ENCODE peak calls at places on chromosome X, in four cellular contexts. One of them, this sample, is unnamed.

GRCh38 chrX:93322110-93322509 is 351.3 kb downstream of the NAP1L3 start:
- DNase-seq in H1: no peak
- DNase-seq in HepG2: no peak
- DNase-seq in GM12878: no peak
- DNase-seq in this sample: no peak

GRCh38 chrX:68834371-68835103 is 5.7 kb downstream of the EFNB1 start:
- DNase-seq in GM12878: no peak
- DNase-seq in H1: no peak
- DNase-seq in HepG2: no peak
- DNase-seq in this sample: no peak

GRCh38 chrX:15576019-15576418 is 24.7 kb downstream of the ACE2 start:
- DNase-seq in H1: no peak
- DNase-seq in GM12878: no peak
- DNase-seq in HepG2: no peak
- DNase-seq in this sample: no peak

GRCh38 chrX:49096419-49096818 is 16.7 kb upstream of the WDR45 start:
- DNase-seq in HepG2: no peak
- DNase-seq in H1: no peak
- DNase-seq in GM12878: no peak
- DNase-seq in this sample: no peak

GRCh38 chrX:152155766-152156310 is 17.5 kb upstream of the MAGEA10 start:
- DNase-seq in H1: no peak
- DNase-seq in HepG2: no peak
- DNase-seq in GM12878: no peak
- DNase-seq in this sample: no peak

GRCh38 chrX:40169193-40170086 is 71.7 kb upstream of the BCOR start:
- DNase-seq in HepG2: peak
- DNase-seq in GM12878: no peak
- DNase-seq in H1: peak
- DNase-seq in this sample: peak

GRCh38 chrX:37754518-37754917 is 25.3 kb upstream of the CYBB start:
- DNase-seq in H1: no peak
- DNase-seq in GM12878: no peak
- DNase-seq in HepG2: no peak
- DNase-seq in this sample: no peak

GRCh38 chrX:72666451-72666850 is 47.7 kb downstream of the PHKA1 start:
- DNase-seq in GM12878: no peak
- DNase-seq in HepG2: no peak
- DNase-seq in H1: no peak
- DNase-seq in this sample: no peak

GRCh38 chrX:45347877-45348675 is 147.4 kb upstream of the DIPK2B start:
- DNase-seq in H1: no peak
- DNase-seq in GM12878: no peak
- DNase-seq in HepG2: no peak
- DNase-seq in this sample: no peak

GRCh38 chrX:148417934-148418333 is 82.5 kb upstream of the AFF2 start:
- DNase-seq in H1: no peak
- DNase-seq in HepG2: no peak
- DNase-seq in GM12878: no peak
- DNase-seq in this sample: no peak

DNA sequence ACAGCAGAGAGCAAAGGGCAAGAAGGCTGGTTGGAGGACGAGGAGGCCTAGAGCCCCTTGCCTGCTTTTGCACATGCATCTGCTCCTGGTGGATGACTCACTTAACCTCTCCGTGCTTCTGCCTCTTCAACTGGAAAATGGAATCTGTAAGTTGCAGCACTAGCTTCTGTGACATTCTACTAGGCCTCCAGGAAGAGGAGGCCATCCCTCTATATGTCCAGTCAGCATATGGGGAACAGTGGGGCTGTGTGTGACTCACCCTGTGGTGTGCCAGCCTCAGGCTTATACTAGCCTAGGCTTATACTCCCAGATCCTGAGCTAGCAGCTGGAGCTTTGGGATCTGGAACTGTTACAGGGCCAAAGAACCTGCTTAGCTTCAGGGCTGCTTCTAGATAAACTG is 36.0 kb downstream of the RTL9 start:
- DNase-seq in HepG2: no peak
- DNase-seq in H1: no peak
- DNase-seq in GM12878: no peak
- DNase-seq in this sample: no peak
- TF ChIP-seq SUZ12 in HepG2: no peak
- TF ChIP-seq SUZ12 in H1: no peak
- TF ChIP-seq SUZ12 in GM12878: no peak
- TF ChIP-seq SUZ12 in this sample: no peak

GRCh38 chrX:47941423-47941822 is 62.4 kb downstream of the ZNF182 start:
- DNase-seq in GM12878: no peak
- DNase-seq in H1: no peak
- DNase-seq in HepG2: no peak
- DNase-seq in this sample: no peak
- H3K4me3 ChIP-seq in GM12878: no peak
- H3K4me3 ChIP-seq in H1: no peak
- H3K4me3 ChIP-seq in HepG2: no peak
- H3K4me3 ChIP-seq in this sample: no peak

GRCh38 chrX:102516314-102516936 is at the start of gene TMSB15A:
- DNase-seq in GM12878: no peak
- DNase-seq in H1: no peak
- DNase-seq in HepG2: no peak
- DNase-seq in this sample: peak

GRCh38 chrX:102514536-102514935 is 2.0 kb downstream of the TMSB15A start:
- DNase-seq in HepG2: no peak
- DNase-seq in GM12878: no peak
- DNase-seq in H1: no peak
- DNase-seq in this sample: no peak

GRCh38 chrX:102517331-102517730 is 792 bp upstream of the TMSB15A start:
- DNase-seq in HepG2: no peak
- DNase-seq in GM12878: no peak
- DNase-seq in H1: no peak
- DNase-seq in this sample: no peak
- TF ChIP-seq SUZ12 in HepG2: no peak
- TF ChIP-seq SUZ12 in GM12878: no peak
- TF ChIP-seq SUZ12 in H1: no peak
- TF ChIP-seq SUZ12 in this sample: no peak

DNA sequence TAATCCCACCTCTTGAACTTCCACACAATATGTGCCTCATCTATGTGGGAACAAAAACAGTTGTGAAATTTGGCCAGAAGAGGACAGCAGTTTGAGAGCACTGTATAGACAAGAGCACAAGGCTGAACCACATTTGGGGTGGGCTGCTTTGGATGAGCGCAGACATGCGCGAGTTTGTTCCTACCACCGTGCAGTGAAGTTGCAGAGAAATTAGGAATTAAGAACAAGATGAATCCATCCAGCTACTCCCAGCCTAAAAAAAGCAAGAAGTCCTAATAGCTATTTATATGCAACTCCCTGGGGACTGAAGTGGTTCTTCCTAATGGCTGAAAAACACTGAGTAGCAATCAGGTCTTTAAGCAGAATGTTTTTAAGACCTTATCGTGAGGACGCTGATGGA is 1.0 kb downstream of the GAB3 start:
- DNase-seq in HepG2: no peak
- DNase-seq in GM12878: no peak
- DNase-seq in H1: no peak
- DNase-seq in this sample: no peak
- H3K4me3 ChIP-seq in HepG2: no peak
- H3K4me3 ChIP-seq in GM12878: peak
- H3K4me3 ChIP-seq in H1: no peak
- H3K4me3 ChIP-seq in this sample: no peak

GRCh38 chrX:116417214-116417613 is 19.2 kb upstream of the SLC6A14 start:
- DNase-seq in H1: no peak
- DNase-seq in GM12878: no peak
- DNase-seq in HepG2: no peak
- DNase-seq in this sample: no peak
- TF ChIP-seq SUZ12 in H1: no peak
- TF ChIP-seq SUZ12 in GM12878: no peak
- TF ChIP-seq SUZ12 in HepG2: no peak
- TF ChIP-seq SUZ12 in this sample: no peak

DNA sequence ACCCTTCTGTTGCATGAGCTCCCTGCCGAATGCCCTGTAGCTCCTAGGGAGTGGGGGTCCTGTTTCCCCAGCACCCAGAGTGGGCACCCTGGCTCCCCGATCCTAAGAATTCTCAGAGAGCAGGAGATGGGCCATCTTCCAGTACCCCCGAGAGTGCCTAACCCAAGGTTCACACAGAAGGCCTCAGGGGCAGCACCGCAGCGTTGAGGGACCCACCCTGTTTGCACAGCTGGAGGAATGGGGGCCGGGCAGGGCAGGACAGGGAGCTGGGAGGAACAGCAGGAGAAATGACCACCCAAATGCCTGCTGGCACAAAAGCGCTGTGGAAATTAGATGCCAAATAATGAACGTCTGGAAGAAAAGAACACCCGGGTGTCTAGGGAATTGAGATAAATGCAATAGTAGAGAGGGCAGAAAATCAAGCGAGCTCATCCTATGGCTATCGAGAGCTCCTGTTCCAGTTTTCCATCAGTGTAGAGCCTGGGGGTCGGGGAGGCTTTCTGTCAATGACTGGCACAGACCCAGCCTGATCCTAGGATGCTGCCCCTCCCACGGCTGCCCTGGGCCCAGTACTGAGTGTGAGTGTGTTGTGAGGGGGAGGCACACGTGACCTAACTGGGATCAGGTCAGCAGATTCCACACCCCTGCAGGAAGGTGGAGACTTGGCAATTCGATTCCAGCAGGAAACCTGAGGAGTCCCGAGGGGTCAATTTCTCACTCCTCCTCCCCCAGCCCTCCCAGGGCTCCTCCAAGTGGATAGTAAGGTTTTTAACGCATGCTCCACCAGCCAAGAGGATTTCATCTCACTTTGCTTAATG is 25.6 kb downstream of the SEPTIN6 start:
- DNase-seq in HepG2: no peak
- DNase-seq in H1: no peak
- DNase-seq in GM12878: no peak
- DNase-seq in this sample: no peak
- H3K4me3 ChIP-seq in HepG2: no peak
- H3K4me3 ChIP-seq in H1: no peak
- H3K4me3 ChIP-seq in GM12878: no peak
- H3K4me3 ChIP-seq in this sample: no peak

DNA sequence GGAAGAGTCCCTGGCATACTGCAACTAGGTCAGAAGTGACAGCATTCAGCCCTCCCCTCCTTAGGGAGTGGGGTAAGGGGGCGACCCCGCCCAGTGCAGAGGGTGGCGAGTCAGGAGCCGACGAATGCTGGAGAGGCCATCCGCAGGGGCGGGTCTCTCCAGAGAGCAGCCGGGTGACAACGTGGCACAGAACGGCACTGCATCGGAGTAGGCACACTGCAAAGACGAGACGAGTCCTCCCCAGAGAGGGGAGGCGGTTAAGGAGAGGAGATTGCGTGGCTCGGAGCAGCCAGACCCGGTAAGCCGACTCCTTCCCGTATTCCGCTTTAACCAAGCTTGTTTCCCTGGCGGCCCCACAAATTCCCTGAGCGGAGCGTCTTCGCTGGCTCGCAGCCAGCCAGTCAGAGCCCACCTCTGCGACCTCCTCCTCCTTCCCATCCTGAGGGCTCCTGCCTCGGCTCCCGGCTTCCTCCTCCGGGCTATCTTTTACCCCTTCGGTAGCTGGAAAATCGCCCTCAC is 54.9 kb downstream of the LINC00632 start:
- DNase-seq in H1: peak
- DNase-seq in HepG2: no peak
- DNase-seq in GM12878: no peak
- DNase-seq in this sample: no peak
- TF ChIP-seq SUZ12 in H1: no peak
- TF ChIP-seq SUZ12 in HepG2: no peak
- TF ChIP-seq SUZ12 in GM12878: no peak
- TF ChIP-seq SUZ12 in this sample: no peak

GRCh38 chrX:153969125-153969903 is 2.3 kb downstream of the HCFC1 start:
- DNase-seq in H1: no peak
- DNase-seq in GM12878: no peak
- DNase-seq in HepG2: no peak
- DNase-seq in this sample: no peak

GRCh38 chrX:153968754-153969124 is 2.9 kb downstream of the HCFC1 start:
- DNase-seq in HepG2: no peak
- DNase-seq in GM12878: no peak
- DNase-seq in H1: no peak
- DNase-seq in this sample: no peak

GRCh38 chrX:153966841-153967535 is 4.6 kb downstream of the HCFC1 start:
- DNase-seq in HepG2: no peak
- DNase-seq in H1: no peak
- DNase-seq in GM12878: no peak
- DNase-seq in this sample: no peak

GRCh38 chrX:153967536-153968214 is 3.9 kb downstream of the HCFC1 start:
- DNase-seq in HepG2: no peak
- DNase-seq in GM12878: no peak
- DNase-seq in H1: no peak
- DNase-seq in this sample: no peak

GRCh38 chrX:153968255-153968654 is 3.4 kb downstream of the HCFC1 start:
- DNase-seq in HepG2: no peak
- DNase-seq in H1: no peak
- DNase-seq in GM12878: no peak
- DNase-seq in this sample: no peak
- H3K4me3 ChIP-seq in HepG2: peak
- H3K4me3 ChIP-seq in H1: peak
- H3K4me3 ChIP-seq in GM12878: peak
- H3K4me3 ChIP-seq in this sample: peak